ENCODE peak calls at places on chromosomes 5 and 9, in seven cellular contexts. F is stimulated activated CD4-positive, alpha-beta T cell treated with anti-CD3 and anti-CD28 coated beads, Interleukin-4, amount 100 ng/mL, for 48 hours; Y is NCI-H510A; O is KG1; K is GM23338; I is mucosa of gallbladder; T is nephron progenitor cell. R is an unnamed sample.

GRCh38 chr5:116575635-116576042 is 1.0 kb upstream of the SEMA6A start:
- DNase-seq in O (no peak), K (peak), Y (no peak), I (peak), F (no peak), T (peak), R (peak)

GRCh38 chr5:169091396-169091980 is 209.5 kb downstream of the SLIT3 start:
- DNase-seq in Y (no peak), F (no peak), K (no peak), O (no peak), T (no peak), I (no peak), R (no peak)

GRCh38 chr9:113155911-113156559 is 5.2 kb downstream of the SLC31A2 start:
- DNase-seq in F (peak), K (no peak), O (peak), Y (no peak), T (no peak), I (no peak), R (no peak)

GRCh38 chr5:136036991-136037705 is 8.4 kb downstream of the TGFBI start:
- DNase-seq in I (peak), O (no peak), F (peak), T (no peak), Y (no peak), K (no peak), R (peak)

GRCh38 chr5:100950975-100951374 is 47.9 kb upstream of the ST8SIA4 start:
- DNase-seq in F (no peak), K (no peak), I (no peak), O (no peak), T (no peak), Y (no peak), R (no peak)

GRCh38 chr9:98781588-98782383 is 14.6 kb downstream of the ANKS6 start:
- DNase-seq in F (no peak), K (no peak), Y (no peak), O (no peak), T (no peak), I (peak), R (no peak)

GRCh38 chr9:93613791-93614190 is 37.4 kb downstream of the PHF2 start:
- DNase-seq in O (no peak), K (no peak), T (no peak), F (no peak), Y (no peak), I (no peak), R (no peak)

GRCh38 chr5:172769598-172770373 is 1.2 kb downstream of the DUSP1 start:
- DNase-seq in O (no peak), I (no peak), T (no peak), K (peak), F (no peak), Y (no peak), R (no peak)

GRCh38 chr9:131405858-131406566 is 12.1 kb downstream of the PRRC2B start:
- DNase-seq in I (no peak), O (no peak), Y (peak), T (no peak), F (no peak), K (no peak), R (no peak)

GRCh38 chr5:144203750-144204596 is 33.3 kb downstream of the KCTD16 start:
- DNase-seq in I (peak), F (no peak), O (no peak), K (peak), Y (no peak), T (peak), R (peak)

GRCh38 chr9:97755618-97756267 is 58.6 kb upstream of the XPA start:
- DNase-seq in F (no peak), K (no peak), I (no peak), T (no peak), O (no peak), Y (no peak), R (no peak)

GRCh38 chr9:26508897-26509296 is 383.7 kb downstream of the CAAP1 start:
- DNase-seq in O (no peak), F (no peak), I (no peak), Y (no peak), K (no peak), T (no peak), R (no peak)

GRCh38 chr5:133362438-133362837 is 249.9 kb downstream of the FSTL4 start:
- DNase-seq in T (no peak), Y (no peak), I (no peak), O (no peak), F (no peak), K (no peak), R (no peak)

GRCh38 chr5:33736510-33736909 is 155.3 kb downstream of the ADAMTS12 start:
- DNase-seq in Y (no peak), O (no peak), T (no peak), K (no peak), F (no peak), I (no peak), R (peak)